ENCODE peak calls at places on chromosome 7, in four cellular contexts. V is coronary artery; J is RPMI8226; O is activated T-helper 1 cell treated with anti-CD3 and anti-CD28 coated beads, Interleukin-12 subunit alpha, Interleukin-12 subunit beta, Interleukin-2, Interleukin-4 antibody, amounts not matched to agents 30 ng/mL and 10 ng/mL and 1 ng/mL, durations not matched to agents 14 hours and 24 hours and 36 hours. N is an unnamed sample.
A peak's percentile ranks its signal among the peaks of the same experiment; 100 is the strongest.

GRCh38 chr7:101243786-101244384 is 996 bp downstream of the FIS1 start:
- DNase-seq in V (peak; percentile 89), J (no peak), O (no peak), N (no peak)

GRCh38 chr7:1567082-1567771 is 2.6 kb downstream of the PSMG3 start:
- DNase-seq in V (no peak), J (no peak), O (no peak), N (no peak)

GRCh38 chr7:38186593-38187314 is 8.7 kb downstream of the STARD3NL start:
- DNase-seq in V (no peak), J (no peak), O (no peak), N (no peak)

GRCh38 chr7:1987084-1987535 is 245.6 kb downstream of the MAD1L1 start:
- DNase-seq in V (no peak), J (no peak), O (no peak), N (no peak)

GRCh38 chr7:142307246-142307900 is 49.5 kb upstream of the PRSS58 start:
- DNase-seq in V (no peak), J (no peak), O (no peak), N (no peak)

GRCh38 chr7:50584793-50585399 is 19.7 kb upstream of the DDC start:
- DNase-seq in V (no peak), J (no peak), O (no peak), N (no peak)

GRCh38 chr7:105307163-105307672 is 81.5 kb downstream of the SRPK2 start:
- DNase-seq in V (no peak), J (no peak), O (no peak), N (no peak)

GRCh38 chr7:90345548-90346319 is 782 bp upstream of the GTPBP10 start:
- DNase-seq in V (no peak), J (no peak), O (no peak), N (no peak)

GRCh38 chr7:149473251-149473650 is 12.4 kb upstream of the ZNF777 start:
- DNase-seq in V (no peak), J (no peak), O (no peak), N (no peak)

GRCh38 chr7:20199015-20199737 is 18.0 kb downstream of the MACC1 start:
- DNase-seq in V (no peak), J (peak; percentile 92), O (no peak), N (peak; percentile 86)

GRCh38 chr7:2609001-2609411 is 22.8 kb upstream of the TTYH3 start:
- DNase-seq in V (no peak), J (peak; percentile 65), O (no peak), N (no peak)

GRCh38 chr7:6705959-6706665 is 635 bp downstream of the ZNF12 start:
- DNase-seq in V (no peak), J (peak; percentile 42), O (peak; percentile 21), N (no peak)

GRCh38 chr7:44969049-44969700 is 9.6 kb downstream of the MYO1G start:
- DNase-seq in V (peak; percentile 53), J (peak; percentile 53), O (no peak), N (no peak)

GRCh38 chr7:152553671-152554317 is 118.0 kb upstream of the KMT2C start:
- DNase-seq in V (no peak), J (no peak), O (no peak), N (no peak)

GRCh38 chr7:42686594-42687156 is 225.2 kb downstream of the C7orf25 start:
- DNase-seq in V (no peak), J (no peak), O (no peak), N (no peak)

N was measured in SIG-M5.